ENCODE peak calls at places on chromosomes 4 and X, in six cellular contexts. F is stomach, P is iPS DF 6.9, V is heart left ventricle, W is A549, Q is IMR-90. Y is an unnamed sample.

GRCh38 chr4:20249333-20249732 is 2.4 kb upstream of the SLIT2 start:
- DNase-seq in F (no peak), V (no peak), P (no peak), Q (peak; percentile 69), W (no peak), Y (no peak)

GRCh38 chrX:106306391-106306947 is 138.4 kb downstream of the PWWP3B start:
- DNase-seq in P (no peak), Q (no peak), F (no peak), V (no peak), W (no peak), Y (no peak)

GRCh38 chrX:21658152-21658737 is at the start of gene KLHL34:
- DNase-seq in F (no peak), P (no peak), V (peak; percentile 34), Q (no peak), W (no peak), Y (peak; percentile 73)

GRCh38 chr4:72997409-72997808 is 72.1 kb downstream of the COX18 start:
- DNase-seq in F (no peak), W (no peak), P (no peak), V (no peak), Q (peak; percentile 11), Y (no peak)

GRCh38 chr4:123640271-123640670 is 243.7 kb downstream of the SPRY1 start:
- DNase-seq in P (no peak), W (no peak), Q (peak; percentile 78), V (no peak), F (no peak), Y (no peak)

GRCh38 chr4:13990596-13991589 is 363.4 kb upstream of the BOD1L1 start:
- DNase-seq in P (no peak), F (peak; percentile 26), V (no peak), W (peak; percentile 55), Q (peak; percentile 25), Y (no peak)

GRCh38 chr4:169271692-169272007 is 894 bp upstream of the SH3RF1 start:
- DNase-seq in Q (no peak), F (no peak), W (no peak), P (no peak), V (no peak), Y (no peak)

GRCh38 chrX:9947395-9947794 is 19.8 kb upstream of the CLDN34 start:
- DNase-seq in W (no peak), V (no peak), P (no peak), F (no peak), Q (no peak), Y (no peak)

GRCh38 chrX:10496345-10496965 is 123.9 kb downstream of the MID1 start:
- DNase-seq in Q (peak; percentile 91), V (no peak), P (no peak), F (no peak), W (no peak), Y (no peak)

GRCh38 chr4:40500781-40501180 is 128.9 kb downstream of the RBM47 start:
- DNase-seq in F (no peak), P (no peak), V (no peak), Q (no peak), W (no peak), Y (no peak)

GRCh38 chrX:78109458-78109857 is 5.4 kb downstream of the PGK1 start:
- DNase-seq in W (no peak), Q (no peak), F (no peak), V (no peak), P (no peak), Y (no peak)

GRCh38 chr4:116005037-116005805 is 891.8 kb upstream of the NDST4 start:
- DNase-seq in Q (no peak), W (no peak), P (no peak), V (no peak), F (no peak), Y (no peak)

GRCh38 chrX:10189317-10190268 is 32.8 kb downstream of the CLCN4 start:
- DNase-seq in Q (peak; percentile 63), F (peak; percentile 83), W (peak; percentile 70), P (peak; percentile 29), V (peak; percentile 66), Y (peak; percentile 84)

GRCh38 chrX:30615229-30615628 is 37.7 kb upstream of the TASL start:
- DNase-seq in F (no peak), Q (peak; percentile 63), W (no peak), P (no peak), V (no peak), Y (no peak)

GRCh38 chr4:80266267-80266901 is at the start of gene FGF5:
- DNase-seq in P (no peak), Q (peak; percentile 94), V (peak; percentile 36), W (no peak), F (no peak), Y (peak; percentile 74)

GRCh38 chr4:80264825-80265224 is 1.6 kb upstream of the FGF5 start:
- DNase-seq in P (no peak), Q (no peak), V (no peak), W (no peak), F (no peak), Y (no peak)

GRCh38 chr4:80266902-80267380 is 477 bp downstream of the FGF5 start:
- DNase-seq in Q (peak; percentile 59), P (no peak), V (no peak), W (no peak), F (no peak), Y (no peak)

GRCh38 chr4:80264352-80264647 is 2.2 kb upstream of the FGF5 start:
- DNase-seq in W (no peak), P (no peak), V (no peak), Q (no peak), F (no peak), Y (no peak)

DNA sequence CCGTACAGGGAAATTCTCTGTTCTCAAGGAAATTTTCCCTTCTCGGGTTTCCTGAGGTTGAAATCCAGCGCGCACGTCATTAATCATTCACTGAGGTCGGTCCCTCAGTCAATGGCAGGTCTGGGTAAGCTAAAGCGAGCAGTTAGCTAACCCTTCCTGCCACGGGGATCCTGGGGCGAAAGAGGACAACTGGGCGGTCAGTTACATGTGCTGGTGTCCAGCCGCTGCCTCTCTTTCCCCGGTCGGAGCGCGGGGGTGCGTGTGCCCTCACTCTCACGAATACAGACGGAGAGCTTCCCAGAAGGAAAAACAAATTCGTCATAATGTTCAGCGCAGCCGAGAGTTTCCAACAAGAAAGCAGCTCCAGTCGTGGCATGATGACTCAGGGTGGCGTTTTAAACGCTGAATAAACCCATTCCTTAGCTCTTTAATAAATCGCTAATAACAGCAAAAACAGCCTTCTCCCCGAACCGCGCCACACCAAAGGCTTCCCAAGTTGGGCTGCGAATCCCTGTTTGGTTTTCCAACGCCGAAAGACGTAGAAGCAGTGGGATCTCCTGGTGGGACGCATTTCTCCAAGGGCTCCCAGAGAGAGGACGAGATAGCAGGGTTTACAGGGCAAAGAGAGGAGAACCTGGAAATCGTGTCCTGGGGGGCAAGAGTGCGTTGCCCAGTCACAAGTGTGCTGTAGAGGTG is 745 bp upstream of the FGF5 start:
- DNase-seq in W (no peak), P (no peak), V (no peak), Q (peak; percentile 92), F (no peak), Y (no peak)
- H3K4me3 ChIP-seq in W (peak overlapping the region; percentile 54), P (no peak overlapping the region), V (peak overlapping the region; percentile 60), Q (peak overlapping the region; percentile 63), F (peak overlapping the region; percentile 49), Y (peak overlapping the region; percentile 65)

GRCh38 chr4:7699040-7699439 is 240.6 kb downstream of the AFAP1 start:
- DNase-seq in W (no peak), F (no peak), Q (peak; percentile 86), P (no peak), V (peak; percentile 57), Y (no peak)

GRCh38 chr4:7698586-7698985 is 241.1 kb downstream of the AFAP1 start:
- DNase-seq in P (no peak), F (no peak), Q (peak; percentile 11), W (no peak), V (no peak), Y (no peak)

GRCh38 chr4:7699825-7700224 is 239.8 kb downstream of the AFAP1 start:
- DNase-seq in P (no peak), F (no peak), Q (no peak), V (no peak), W (no peak), Y (no peak)

GRCh38 chr4:7701866-7702649 is 237.6 kb downstream of the AFAP1 start:
- DNase-seq in F (no peak), P (no peak), W (no peak), Q (no peak), V (no peak), Y (no peak)

DNA sequence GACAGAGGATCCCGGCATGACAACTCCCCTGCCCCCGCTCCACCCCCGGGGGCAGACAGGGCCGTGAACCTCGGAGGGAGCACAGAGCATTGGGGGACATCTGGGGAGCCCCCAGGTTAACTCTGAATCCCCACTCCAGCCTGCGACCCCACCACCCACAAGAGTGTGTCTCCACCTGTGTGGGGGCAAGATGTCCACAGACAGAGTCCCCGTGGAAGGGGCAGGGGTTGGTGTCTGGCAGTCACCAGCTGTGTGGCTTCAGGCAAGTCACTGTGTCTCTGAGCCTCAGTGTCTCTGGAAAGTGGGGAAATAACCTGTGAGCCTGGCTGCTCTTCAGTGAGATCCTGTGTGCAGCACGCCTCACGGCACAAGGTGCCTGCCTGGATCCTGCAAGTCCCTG is 239.0 kb downstream of the AFAP1 start:
- DNase-seq in Q (no peak), F (no peak), W (no peak), V (no peak), P (no peak), Y (no peak)
- H3K4me1 ChIP-seq in Q (peaks cover 6% of the 10 kb centered on the region), F (no peaks in the 10 kb centered on the region), W (no peaks in the 10 kb centered on the region), V (no peaks in the 10 kb centered on the region), P (no peaks in the 10 kb centered on the region), Y (no peaks in the 10 kb centered on the region)

DNA sequence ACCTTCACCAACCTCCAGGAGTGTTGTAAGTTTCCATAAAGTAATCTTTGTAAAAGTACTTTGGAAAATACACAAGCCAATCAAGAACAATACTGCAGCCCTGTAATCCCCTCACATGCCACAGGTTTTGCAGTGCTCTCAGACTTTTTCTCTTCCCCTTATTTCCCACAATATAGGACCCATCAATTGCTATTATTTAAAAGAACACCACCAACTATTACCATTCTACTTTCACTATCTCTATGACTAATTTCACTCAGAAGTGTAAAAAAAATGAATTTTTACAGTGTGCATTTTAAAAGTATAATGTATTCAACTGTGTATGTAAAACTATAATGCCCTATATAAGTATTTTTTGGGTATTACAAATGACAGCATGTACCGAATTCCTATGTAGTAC is 1.7 kb downstream of the ATP8A1 start:
- DNase-seq in V (no peak), Q (no peak), W (no peak), F (no peak), P (no peak), Y (no peak)
- H3K4me3 ChIP-seq in V (peak overlapping the region; percentile 89), Q (no peak overlapping the region), W (no peak overlapping the region), F (peak overlapping the region; percentile 98), P (no peak overlapping the region), Y (peak overlapping the region; percentile 90)

DNA sequence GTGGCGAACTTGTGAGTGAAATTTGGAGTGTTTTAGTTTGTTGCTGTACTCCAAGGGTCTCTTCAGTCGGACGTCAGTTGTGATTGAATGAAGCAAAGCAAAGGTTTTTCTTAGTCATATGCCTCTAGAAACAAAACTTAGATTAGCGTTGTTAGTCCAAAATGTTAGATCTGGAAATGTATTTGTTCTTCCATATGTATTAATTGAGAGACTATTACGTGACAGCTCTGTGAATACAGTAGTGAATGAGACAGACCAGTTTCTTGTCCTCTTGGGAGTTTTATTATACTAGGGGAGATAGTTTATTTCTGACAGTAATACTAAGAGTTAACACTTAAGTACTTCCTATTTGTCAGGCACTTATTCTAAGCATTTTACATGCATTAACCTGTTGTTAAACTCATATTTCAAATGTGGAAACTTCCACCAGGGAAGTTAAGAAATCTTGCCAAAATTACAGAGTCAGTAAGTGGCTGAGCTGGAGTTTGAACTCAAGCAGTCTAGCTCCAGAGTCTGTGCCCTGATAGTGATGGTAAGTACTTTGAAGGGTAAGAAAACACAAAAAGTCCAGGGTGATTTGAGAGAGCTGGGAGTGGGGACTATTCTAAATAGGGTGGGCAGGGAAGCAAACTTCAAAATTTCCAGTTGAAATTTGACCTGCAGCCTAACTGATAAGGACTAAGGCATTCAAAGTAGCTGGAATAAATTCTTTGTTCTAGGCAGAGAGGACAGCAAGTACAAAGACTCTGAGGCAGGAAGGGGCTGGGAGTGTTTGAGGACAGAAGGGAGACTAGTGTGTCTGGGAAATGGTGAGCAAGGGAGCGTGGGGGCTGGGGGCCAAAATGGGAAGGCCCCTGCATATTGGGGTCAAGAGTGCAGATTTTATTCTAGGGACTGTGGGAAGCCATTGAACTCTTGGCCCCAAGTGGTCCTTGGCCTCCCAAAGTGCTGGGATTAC is 17.0 kb downstream of the ADD1 start:
- DNase-seq in V (peak; percentile 57), W (no peak), F (no peak), P (no peak), Q (peak; percentile 24), Y (peak; percentile 82)
- H3K4me1 ChIP-seq in V (peaks cover 95% of the 10 kb centered on the region), W (peaks cover 44% of the 10 kb centered on the region), F (peaks cover 79% of the 10 kb centered on the region), P (peaks cover 9% of the 10 kb centered on the region), Q (peaks cover 33% of the 10 kb centered on the region), Y (peaks cover 31% of the 10 kb centered on the region)

Y was measured in kidney.